ENCODE peak calls at places on chromosomes 13 and 19, in five cellular contexts. O, N, U, K and Y are unnamed samples.

GRCh38 chr19:13978306-13978705 is 26.0 kb downstream of the DCAF15 start:
- DNase-seq in O (no peak), N (peak), U (peak), K (peak), Y (no peak)

GRCh38 chr19:8610041-8610927 is at the start of gene ADAMTS10:
- DNase-seq in O (no peak), N (no peak), U (no peak), K (peak), Y (no peak)

GRCh38 chr13:73497430-73497829 is 438.6 kb downstream of the KLF5 start:
- DNase-seq in O (no peak), N (no peak), U (no peak), K (no peak), Y (no peak)

GRCh38 chr19:15575406-15575805 is 39.6 kb upstream of the CYP4F8 start:
- DNase-seq in O (no peak), N (no peak), U (no peak), K (no peak), Y (no peak)

GRCh38 chr13:95432141-95432540 is 120.4 kb upstream of the CLDN10 start:
- DNase-seq in O (no peak), N (no peak), U (no peak), K (no peak), Y (no peak)

GRCh38 chr19:41327499-41328156 is 17.7 kb downstream of the CCDC97 start:
- DNase-seq in O (no peak), N (peak), U (peak), K (peak), Y (peak)

GRCh38 chr13:51601601-51602348 is 17.5 kb downstream of the WDFY2 start:
- DNase-seq in O (no peak), N (peak), U (no peak), K (no peak), Y (no peak)

GRCh38 chr13:36275190-36276002 is 22.2 kb downstream of the CCDC169 start:
- DNase-seq in O (no peak), N (peak), U (no peak), K (no peak), Y (no peak)

GRCh38 chr13:29508874-29509249 is 86.6 kb downstream of the SLC7A1 start:
- DNase-seq in O (no peak), N (no peak), U (no peak), K (no peak), Y (no peak)

GRCh38 chr13:26460652-26461051 is 96.8 kb upstream of the WASF3 start:
- DNase-seq in O (no peak), N (no peak), U (peak), K (no peak), Y (no peak)

GRCh38 chr19:38514812-38515633 is 81.5 kb downstream of the RYR1 start:
- DNase-seq in O (peak), N (peak), U (peak), K (peak), Y (peak)

GRCh38 chr13:111844682-111845081 is 222.3 kb upstream of the SOX1 start:
- DNase-seq in O (no peak), N (no peak), U (peak), K (no peak), Y (no peak)

GRCh38 chr19:16737909-16738308 is 18.3 kb downstream of the NWD1 start:
- DNase-seq in O (no peak), N (peak), U (no peak), K (no peak), Y (no peak)

GRCh38 chr13:108352599-108352998 is 83.1 kb downstream of the TNFSF13B start:
- DNase-seq in O (no peak), N (no peak), U (no peak), K (no peak), Y (no peak)

GRCh38 chr19:53549354-53549753 is 11.4 kb downstream of the ZNF331 start:
- DNase-seq in O (no peak), N (no peak), U (no peak), K (no peak), Y (no peak)

GRCh38 chr19:42158926-42159325 is 26.7 kb upstream of the POU2F2 start:
- DNase-seq in O (no peak), N (no peak), U (no peak), K (no peak), Y (no peak)

GRCh38 chr13:94322925-94323324 is 156.6 kb downstream of the DCT start:
- DNase-seq in O (no peak), N (no peak), U (no peak), K (no peak), Y (no peak)

GRCh38 chr13:48054601-48055000 is 17.1 kb downstream of the NUDT15 start:
- DNase-seq in O (no peak), N (no peak), U (no peak), K (no peak), Y (no peak)

GRCh38 chr13:36965767-36966166 is 33.4 kb downstream of the ALG5 start:
- DNase-seq in O (peak), N (peak), U (no peak), K (no peak), Y (no peak)

GRCh38 chr19:4831351-4832340 is at the start of gene TICAM1:
- DNase-seq in O (no peak), N (peak), U (peak), K (peak), Y (peak)

GRCh38 chr13:113918981-113919646 is 54.8 kb downstream of the C13orf46 start:
- DNase-seq in O (no peak), N (no peak), U (peak), K (peak), Y (no peak)

GRCh38 chr19:46697142-46697960 is 19.6 kb downstream of the PRKD2 start:
- DNase-seq in O (no peak), N (peak), U (peak), K (peak), Y (no peak)